ENCODE peak calls at places on chromosome 15, in ten cellular contexts. D is NB4, R is endothelial cell, V is uterus, E is hepatocyte, T is IMR-90, Q is endothelial cell of umbilical vein, N is choroid plexus epithelial cell, B is GM20000, H is AG10803. Z is an unnamed sample.

GRCh38 chr15:58585668-58586461 is 154.1 kb downstream of the LIPC start:
- DNase-seq in D (peak; percentile 5), R (no peak), V (no peak), E (no peak), T (no peak), Q (no peak), N (no peak), B (peak; percentile 19), H (no peak), Z (no peak)

GRCh38 chr15:77497942-77498361 is 77.3 kb downstream of the HMG20A start:
- DNase-seq in D (no peak), R (no peak), V (peak; percentile 44), E (peak; percentile 42), T (peak; percentile 29), Q (no peak), N (peak; percentile 57), B (no peak), H (peak; percentile 34), Z (no peak)

GRCh38 chr15:38149315-38149714 is 103.3 kb upstream of the SPRED1 start:
- DNase-seq in D (no peak), R (no peak), V (no peak), E (no peak), T (no peak), Q (no peak), N (no peak), B (no peak), H (no peak), Z (no peak)

GRCh38 chr15:40516322-40516721 is 45.5 kb downstream of the CHST14 start:
- DNase-seq in D (no peak), R (no peak), V (no peak), E (no peak), T (no peak), Q (no peak), N (no peak), B (no peak), H (no peak), Z (no peak)

GRCh38 chr15:99172171-99172570 is 67.3 kb downstream of the SYNM start:
- DNase-seq in D (no peak), R (no peak), V (no peak), E (no peak), T (no peak), Q (no peak), N (no peak), B (no peak), H (no peak), Z (no peak)

GRCh38 chr15:75565062-75565970 is 13.8 kb downstream of the PTPN9 start:
- DNase-seq in D (no peak), R (no peak), V (no peak), E (no peak), T (peak; percentile 55), Q (no peak), N (peak; percentile 49), B (no peak), H (peak; percentile 46), Z (no peak)

GRCh38 chr15:45674646-45675045 is 39.8 kb downstream of the SQOR start:
- DNase-seq in D (no peak), R (no peak), V (no peak), E (no peak), T (no peak), Q (no peak), N (no peak), B (no peak), H (no peak), Z (no peak)

GRCh38 chr15:62619526-62619925 is 423.0 kb upstream of the TPM1 start:
- DNase-seq in D (no peak), R (no peak), V (no peak), E (no peak), T (no peak), Q (no peak), N (no peak), B (no peak), H (peak; percentile 54), Z (no peak)

DNA sequence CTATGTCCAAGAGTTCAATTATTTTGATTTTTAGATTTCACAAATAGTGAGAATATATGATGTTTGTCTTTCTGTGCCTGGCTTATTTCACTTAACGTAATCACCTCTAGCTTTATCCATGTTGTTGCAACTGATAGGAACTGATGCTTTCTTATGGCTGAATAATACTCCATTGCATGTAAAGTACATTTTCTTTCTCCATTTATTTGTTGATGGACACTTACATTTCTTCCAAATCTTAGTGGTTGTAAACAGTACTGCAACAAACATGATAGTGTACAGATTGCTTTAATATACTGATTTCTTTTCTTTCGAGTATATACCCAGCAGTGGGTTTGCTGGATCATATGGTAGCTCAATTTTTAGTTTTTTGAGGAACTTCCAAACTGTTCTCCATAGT is 600.6 kb upstream of the SEMA6D start:
- DNase-seq in D (no peak), R (no peak), V (no peak), E (no peak), T (no peak), Q (no peak), N (no peak), B (no peak), H (no peak), Z (no peak)
- TF ChIP-seq CTCF in D (no peak), R (peak; percentile 45), V (no peak), E (no peak), T (no peak), Q (no peak), N (no peak), B (no peak), H (no peak), Z (no peak)

GRCh38 chr15:55742927-55743614 is at the start of gene PRTG:
- DNase-seq in D (no peak), R (peak; percentile 91), V (peak; percentile 79), E (peak; percentile 84), T (peak; percentile 69), Q (peak; percentile 81), N (peak; percentile 79), B (peak; percentile 60), H (peak; percentile 42), Z (peak; percentile 86)

GRCh38 chr15:55740479-55740878 is 2.5 kb downstream of the PRTG start:
- DNase-seq in D (no peak), R (no peak), V (no peak), E (no peak), T (no peak), Q (no peak), N (peak; percentile 5), B (no peak), H (no peak), Z (no peak)

GRCh38 chr15:55740981-55741591 is 1.9 kb downstream of the PRTG start:
- DNase-seq in D (no peak), R (no peak), V (no peak), E (no peak), T (no peak), Q (no peak), N (peak; percentile 39), B (no peak), H (no peak), Z (no peak)

GRCh38 chr15:55742498-55742926 is 440 bp downstream of the PRTG start:
- DNase-seq in D (peak; percentile 5), R (peak; percentile 49), V (peak; percentile 52), E (peak; percentile 61), T (peak; percentile 22), Q (peak; percentile 65), N (peak; percentile 48), B (peak; percentile 58), H (no peak), Z (peak; percentile 45)

GRCh38 chr15:55741592-55742497 is 1.1 kb downstream of the PRTG start:
- DNase-seq in D (no peak), R (peak; percentile 33), V (peak; percentile 24), E (peak; percentile 64), T (no peak), Q (peak; percentile 30), N (peak; percentile 12), B (peak; percentile 53), H (no peak), Z (peak; percentile 48)
- TF ChIP-seq CTCF in D (no peak), R (no peak), V (no peak), E (peak; percentile 29), T (no peak), Q (no peak), N (no peak), B (no peak), H (no peak), Z (no peak)

GRCh38 chr15:51367322-51367976 is 26.0 kb downstream of the GLDN start:
- DNase-seq in D (no peak), R (no peak), V (no peak), E (peak; percentile 71), T (no peak), Q (no peak), N (peak; percentile 13), B (no peak), H (peak; percentile 53), Z (no peak)

GRCh38 chr15:51366071-51366470 is 24.6 kb downstream of the GLDN start:
- DNase-seq in D (no peak), R (no peak), V (no peak), E (no peak), T (no peak), Q (no peak), N (no peak), B (no peak), H (no peak), Z (no peak)

GRCh38 chr15:51368307-51368706 is 26.9 kb downstream of the GLDN start:
- DNase-seq in D (no peak), R (no peak), V (no peak), E (no peak), T (no peak), Q (no peak), N (no peak), B (no peak), H (no peak), Z (no peak)

GRCh38 chr15:51365417-51365816 is 24.0 kb downstream of the GLDN start:
- DNase-seq in D (no peak), R (no peak), V (no peak), E (no peak), T (no peak), Q (no peak), N (no peak), B (no peak), H (no peak), Z (no peak)

GRCh38 chr15:51366911-51367310 is 25.5 kb downstream of the GLDN start:
- DNase-seq in D (no peak), R (no peak), V (peak; percentile 41), E (peak; percentile 47), T (peak; percentile 52), Q (no peak), N (peak; percentile 80), B (no peak), H (peak; percentile 81), Z (peak; percentile 36)
- TF ChIP-seq CTCF in D (no peak), R (no peak), V (no peak), E (no peak), T (no peak), Q (no peak), N (peak; percentile 23), B (no peak), H (no peak), Z (no peak)

GRCh38 chr15:78868366-78868765 is 4.3 kb upstream of the MORF4L1 start:
- DNase-seq in D (no peak), R (no peak), V (no peak), E (no peak), T (no peak), Q (no peak), N (no peak), B (no peak), H (no peak), Z (no peak)

GRCh38 chr15:78872155-78872971 is at the start of gene MORF4L1:
- DNase-seq in D (peak; percentile 97), R (peak; percentile 98), V (peak; percentile 96), E (peak; percentile 99), T (peak; percentile 95), Q (peak; percentile 99), N (peak; percentile 97), B (peak; percentile 96), H (peak; percentile 95), Z (peak; percentile 99)

GRCh38 chr15:78873796-78874761 is 1.4 kb downstream of the MORF4L1 start:
- DNase-seq in D (peak; percentile 61), R (no peak), V (peak; percentile 31), E (peak; percentile 27), T (peak; percentile 22), Q (no peak), N (peak; percentile 45), B (no peak), H (peak; percentile 33), Z (peak; percentile 35)

GRCh38 chr15:78875107-78875914 is 2.6 kb downstream of the MORF4L1 start:
- DNase-seq in D (no peak), R (no peak), V (no peak), E (no peak), T (peak; percentile 7), Q (no peak), N (peak; percentile 26), B (no peak), H (no peak), Z (peak; percentile 39)

GRCh38 chr15:78872972-78873795 is 494 bp downstream of the MORF4L1 start:
- DNase-seq in D (peak; percentile 96), R (peak; percentile 88), V (peak; percentile 72), E (peak; percentile 94), T (peak; percentile 93), Q (peak; percentile 91), N (peak; percentile 96), B (peak; percentile 86), H (peak; percentile 90), Z (peak; percentile 90)
- TF ChIP-seq CTCF in D (peak; percentile 61), R (no peak), V (no peak), E (peak; percentile 46), T (peak; percentile 60), Q (peak; percentile 43), N (peak; percentile 55), B (peak; percentile 39), H (peak; percentile 45), Z (peak; percentile 41)